ENCODE peak calls at places on chromosomes 11 and 22, in six cellular contexts. One of them, this sample, is unnamed.
A peak's percentile ranks its signal among the peaks of the same experiment; 100 is the strongest.

GRCh38 chr22:44259366-44260215 is 53.2 kb downstream of the SHISAL1 start:
- DNase-seq in NB4: no peak
- DNase-seq in IMR-90: no peak
- DNase-seq in adrenal gland: no peak
- DNase-seq in transverse colon: no peak
- DNase-seq in tibial nerve: no peak
- DNase-seq in this sample: no peak

GRCh38 chr11:33942954-33943353 is 51.1 kb upstream of the LMO2 start:
- DNase-seq in NB4: peak; percentile 23
- DNase-seq in IMR-90: peak; percentile 58
- DNase-seq in adrenal gland: peak; percentile 57
- DNase-seq in transverse colon: no peak
- DNase-seq in tibial nerve: peak; percentile 60
- DNase-seq in this sample: peak; percentile 23

GRCh38 chr11:10605941-10606381 is 37.5 kb upstream of the LYVE1 start:
- DNase-seq in NB4: peak; percentile 88
- DNase-seq in IMR-90: peak; percentile 87
- DNase-seq in adrenal gland: peak; percentile 68
- DNase-seq in transverse colon: peak; percentile 49
- DNase-seq in tibial nerve: peak; percentile 41
- DNase-seq in this sample: no peak

GRCh38 chr11:9567401-9567800 is 6.1 kb upstream of the WEE1 start:
- DNase-seq in NB4: no peak
- DNase-seq in IMR-90: no peak
- DNase-seq in adrenal gland: no peak
- DNase-seq in transverse colon: no peak
- DNase-seq in tibial nerve: no peak
- DNase-seq in this sample: no peak

GRCh38 chr11:72613977-72614376 is 60.2 kb downstream of the PDE2A start:
- DNase-seq in NB4: peak; percentile 99
- DNase-seq in IMR-90: no peak
- DNase-seq in adrenal gland: peak; percentile 35
- DNase-seq in transverse colon: peak; percentile 34
- DNase-seq in tibial nerve: peak; percentile 22
- DNase-seq in this sample: no peak

GRCh38 chr11:134017773-134018430 is 51.0 kb upstream of the JAM3 start:
- DNase-seq in NB4: no peak
- DNase-seq in IMR-90: no peak
- DNase-seq in adrenal gland: no peak
- DNase-seq in transverse colon: no peak
- DNase-seq in tibial nerve: no peak
- DNase-seq in this sample: no peak

GRCh38 chr11:73277467-73277866 is 5.3 kb downstream of the P2RY6 start:
- DNase-seq in NB4: no peak
- DNase-seq in IMR-90: no peak
- DNase-seq in adrenal gland: no peak
- DNase-seq in transverse colon: no peak
- DNase-seq in tibial nerve: no peak
- DNase-seq in this sample: no peak

GRCh38 chr22:17352798-17353197 is 16.5 kb upstream of the CECR2 start:
- DNase-seq in NB4: no peak
- DNase-seq in IMR-90: no peak
- DNase-seq in adrenal gland: no peak
- DNase-seq in transverse colon: no peak
- DNase-seq in tibial nerve: no peak
- DNase-seq in this sample: no peak

GRCh38 chr11:24239016-24239720 is 257.7 kb upstream of the LUZP2 start:
- DNase-seq in NB4: no peak
- DNase-seq in IMR-90: peak; percentile 95
- DNase-seq in adrenal gland: no peak
- DNase-seq in transverse colon: no peak
- DNase-seq in tibial nerve: no peak
- DNase-seq in this sample: no peak

GRCh38 chr22:20107951-20108756 is 7.8 kb upstream of the RANBP1 start:
- DNase-seq in NB4: no peak
- DNase-seq in IMR-90: no peak
- DNase-seq in adrenal gland: no peak
- DNase-seq in transverse colon: no peak
- DNase-seq in tibial nerve: no peak
- DNase-seq in this sample: no peak

GRCh38 chr22:29072979-29073617 is at the start of gene KREMEN1:
- DNase-seq in NB4: peak; percentile 9
- DNase-seq in IMR-90: no peak
- DNase-seq in adrenal gland: no peak
- DNase-seq in transverse colon: peak; percentile 26
- DNase-seq in tibial nerve: no peak
- DNase-seq in this sample: peak; percentile 64

GRCh38 chr11:12139144-12139881 is 28.9 kb downstream of the MICAL2 start:
- DNase-seq in NB4: no peak
- DNase-seq in IMR-90: peak; percentile 94
- DNase-seq in adrenal gland: no peak
- DNase-seq in transverse colon: no peak
- DNase-seq in tibial nerve: no peak
- DNase-seq in this sample: no peak

GRCh38 chr22:44371741-44372525 is 59.2 kb upstream of the SHISAL1 start:
- DNase-seq in NB4: no peak
- DNase-seq in IMR-90: no peak
- DNase-seq in adrenal gland: no peak
- DNase-seq in transverse colon: no peak
- DNase-seq in tibial nerve: no peak
- DNase-seq in this sample: no peak

GRCh38 chr22:39932918-39933649 is 27.1 kb upstream of the TMA7B start:
- DNase-seq in NB4: peak; percentile 64
- DNase-seq in IMR-90: no peak
- DNase-seq in adrenal gland: peak; percentile 18
- DNase-seq in transverse colon: peak; percentile 61
- DNase-seq in tibial nerve: no peak
- DNase-seq in this sample: peak; percentile 84

GRCh38 chr22:30121988-30122387 is 41.7 kb downstream of the HORMAD2 start:
- DNase-seq in NB4: no peak
- DNase-seq in IMR-90: no peak
- DNase-seq in adrenal gland: no peak
- DNase-seq in transverse colon: no peak
- DNase-seq in tibial nerve: no peak
- DNase-seq in this sample: no peak

GRCh38 chr11:44626645-44627044 is 61.2 kb downstream of the CD82 start:
- DNase-seq in NB4: no peak
- DNase-seq in IMR-90: no peak
- DNase-seq in adrenal gland: no peak
- DNase-seq in transverse colon: no peak
- DNase-seq in tibial nerve: no peak
- DNase-seq in this sample: no peak

GRCh38 chr11:44627911-44628729 is 62.7 kb downstream of the CD82 start:
- DNase-seq in NB4: no peak
- DNase-seq in IMR-90: peak; percentile 49
- DNase-seq in adrenal gland: peak; percentile 96
- DNase-seq in transverse colon: peak; percentile 53
- DNase-seq in tibial nerve: peak; percentile 32
- DNase-seq in this sample: no peak

GRCh38 chr11:44630511-44631210 is 65.2 kb downstream of the CD82 start:
- DNase-seq in NB4: no peak
- DNase-seq in IMR-90: no peak
- DNase-seq in adrenal gland: no peak
- DNase-seq in transverse colon: peak; percentile 5
- DNase-seq in tibial nerve: no peak
- DNase-seq in this sample: no peak

GRCh38 chr11:44629732-44630345 is 64.4 kb downstream of the CD82 start:
- DNase-seq in NB4: no peak
- DNase-seq in IMR-90: no peak
- DNase-seq in adrenal gland: no peak
- DNase-seq in transverse colon: no peak
- DNase-seq in tibial nerve: no peak
- DNase-seq in this sample: no peak

GRCh38 chr11:44628730-44629361 is 63.4 kb downstream of the CD82 start:
- DNase-seq in NB4: no peak
- DNase-seq in IMR-90: no peak
- DNase-seq in adrenal gland: no peak
- DNase-seq in transverse colon: peak; percentile 5
- DNase-seq in tibial nerve: no peak
- DNase-seq in this sample: no peak
- TF ChIP-seq POLR2A in NB4: no peak
- TF ChIP-seq POLR2A in IMR-90: no peak
- TF ChIP-seq POLR2A in adrenal gland: no peak
- TF ChIP-seq POLR2A in transverse colon: no peak
- TF ChIP-seq POLR2A in tibial nerve: no peak
- TF ChIP-seq POLR2A in this sample: no peak

DNA sequence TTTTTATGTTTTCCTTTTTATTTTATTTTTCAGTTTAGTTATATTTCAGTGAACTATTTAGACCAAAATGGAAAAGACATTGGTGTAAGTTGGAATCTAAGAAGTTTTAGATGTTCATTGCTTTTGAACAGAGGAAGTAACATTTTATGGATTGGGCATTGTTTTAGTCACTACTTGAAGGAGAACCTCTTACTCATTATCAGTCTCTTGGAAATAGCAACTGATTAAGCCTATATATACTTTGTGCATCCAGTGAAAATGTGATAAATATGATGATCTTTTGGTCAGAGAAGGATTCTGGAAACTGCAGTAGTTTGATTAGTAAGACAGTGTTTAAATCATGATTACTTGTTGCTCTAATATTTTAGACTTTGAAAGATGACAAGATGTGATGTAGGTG is 14.4 kb downstream of the ARHGEF12 start:
- DNase-seq in NB4: no peak
- DNase-seq in IMR-90: no peak
- DNase-seq in adrenal gland: no peak
- DNase-seq in transverse colon: no peak
- DNase-seq in tibial nerve: no peak
- DNase-seq in this sample: no peak
- TF ChIP-seq POLR2A in NB4: no peak
- TF ChIP-seq POLR2A in IMR-90: no peak
- TF ChIP-seq POLR2A in adrenal gland: no peak
- TF ChIP-seq POLR2A in transverse colon: no peak
- TF ChIP-seq POLR2A in tibial nerve: no peak
- TF ChIP-seq POLR2A in this sample: no peak

DNA sequence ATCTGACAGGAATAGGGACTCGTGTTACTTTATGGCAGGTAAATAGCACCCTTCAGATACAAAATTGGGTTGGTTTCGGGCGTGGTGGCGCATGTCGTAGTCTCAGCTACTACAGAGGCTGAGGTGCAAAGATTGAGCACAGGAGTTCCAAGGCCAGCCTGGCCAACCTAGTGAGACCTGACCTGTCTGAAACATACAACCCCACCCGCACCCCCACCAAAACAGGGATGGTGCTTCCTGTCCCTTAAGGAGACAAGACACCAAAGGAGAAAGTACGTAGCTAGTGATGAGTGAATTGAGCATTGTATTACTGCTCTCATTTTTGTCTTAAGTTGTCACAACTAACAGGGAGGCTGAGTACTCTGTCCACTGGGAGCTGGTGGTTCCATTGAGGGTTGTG is 14.1 kb downstream of the RBM4 start:
- DNase-seq in NB4: no peak
- DNase-seq in IMR-90: no peak
- DNase-seq in adrenal gland: no peak
- DNase-seq in transverse colon: no peak
- DNase-seq in tibial nerve: no peak
- DNase-seq in this sample: no peak
- TF ChIP-seq POLR2A in NB4: no peak
- TF ChIP-seq POLR2A in IMR-90: no peak
- TF ChIP-seq POLR2A in adrenal gland: no peak
- TF ChIP-seq POLR2A in transverse colon: no peak
- TF ChIP-seq POLR2A in tibial nerve: no peak
- TF ChIP-seq POLR2A in this sample: no peak

GRCh38 chr22:46147471-46148267 is 2.7 kb upstream of the PPARA start:
- DNase-seq in NB4: no peak
- DNase-seq in IMR-90: no peak
- DNase-seq in adrenal gland: peak; percentile 78
- DNase-seq in transverse colon: no peak
- DNase-seq in tibial nerve: no peak
- DNase-seq in this sample: no peak
- TF ChIP-seq POLR2A in NB4: no peak
- TF ChIP-seq POLR2A in IMR-90: no peak
- TF ChIP-seq POLR2A in adrenal gland: no peak
- TF ChIP-seq POLR2A in transverse colon: no peak
- TF ChIP-seq POLR2A in tibial nerve: no peak
- TF ChIP-seq POLR2A in this sample: no peak